ENCODE peak calls at places on chromosomes 7 and 10, in ten cellular contexts. P is fibroblast of pulmonary artery; C is GDM1; O is right cardiac atrium; B is endothelial cell of umbilical vein; S is stimulated activated naive CD8-positive, alpha-beta T cell treated with anti-CD3 and anti-CD28 coated beads, Interleukin-15, amount 100 ng/mL, for 72 hours; R is left colon; G is smooth muscle cell of the brain vasculature; F is lower lobe of right lung; Z is aorta. E is an unnamed sample.

GRCh38 chr7:100882769-100883526 is 6.6 kb downstream of the UFSP1 start:
- DNase-seq in P (no peak), C (no peak), O (peak), B (no peak), S (no peak), R (no peak), G (no peak), F (no peak), Z (no peak), E (no peak)

GRCh38 chr7:44145419-44145968 is 4.4 kb upstream of the MYL7 start:
- DNase-seq in P (no peak), C (no peak), O (peak), B (no peak), S (peak), R (no peak), G (no peak), F (no peak), Z (peak), E (no peak)

GRCh38 chr7:50598455-50599343 is 33.5 kb upstream of the DDC start:
- DNase-seq in P (no peak), C (no peak), O (no peak), B (no peak), S (no peak), R (no peak), G (no peak), F (no peak), Z (no peak), E (no peak)

GRCh38 chr10:110643670-110644597 is at the start of gene RBM20:
- DNase-seq in P (peak), C (no peak), O (peak), B (no peak), S (peak), R (no peak), G (no peak), F (no peak), Z (peak), E (peak)

GRCh38 chr7:48304641-48305040 is 133.4 kb downstream of the ABCA13 start:
- DNase-seq in P (no peak), C (no peak), O (no peak), B (no peak), S (no peak), R (no peak), G (no peak), F (no peak), Z (no peak), E (no peak)

GRCh38 chr10:5466451-5466996 is 32.8 kb downstream of the CALML5 start:
- DNase-seq in P (peak), C (no peak), O (no peak), B (no peak), S (no peak), R (peak), G (no peak), F (peak), Z (no peak), E (peak)

GRCh38 chr7:3408814-3409595 is 108.0 kb downstream of the SDK1 start:
- DNase-seq in P (no peak), C (no peak), O (no peak), B (no peak), S (no peak), R (no peak), G (no peak), F (no peak), Z (no peak), E (no peak)

GRCh38 chr7:37476428-37476827 is 27.8 kb upstream of the ELMO1 start:
- DNase-seq in P (no peak), C (no peak), O (no peak), B (no peak), S (no peak), R (no peak), G (no peak), F (no peak), Z (no peak), E (no peak)

GRCh38 chr10:96830511-96831199 is 1.4 kb upstream of the LCOR start:
- DNase-seq in P (peak), C (peak), O (no peak), B (peak), S (peak), R (peak), G (peak), F (no peak), Z (no peak), E (peak)

GRCh38 chr10:4770766-4771553 is 55.0 kb upstream of the AKR1E2 start:
- DNase-seq in P (peak), C (peak), O (no peak), B (peak), S (no peak), R (no peak), G (peak), F (no peak), Z (no peak), E (peak)

GRCh38 chr10:58508316-58508715 is 4.4 kb upstream of the BICC1 start:
- DNase-seq in P (peak), C (no peak), O (no peak), B (no peak), S (no peak), R (no peak), G (no peak), F (no peak), Z (no peak), E (no peak)

GRCh38 chr10:13462551-13462950 is 66.3 kb downstream of the BEND7 start:
- DNase-seq in P (no peak), C (no peak), O (no peak), B (no peak), S (no peak), R (no peak), G (no peak), F (no peak), Z (no peak), E (no peak)

GRCh38 chr10:86043236-86043635 is 323.4 kb downstream of the GRID1 start:
- DNase-seq in P (no peak), C (no peak), O (no peak), B (no peak), S (no peak), R (no peak), G (no peak), F (no peak), Z (no peak), E (no peak)

GRCh38 chr10:4267084-4267774 is 482.2 kb upstream of the KLF6 start:
- DNase-seq in P (peak), C (no peak), O (no peak), B (peak), S (no peak), R (no peak), G (no peak), F (no peak), Z (no peak), E (no peak)

GRCh38 chr7:6306471-6306870 is 34.0 kb upstream of the CYTH3 start:
- DNase-seq in P (peak), C (no peak), O (no peak), B (peak), S (no peak), R (no peak), G (no peak), F (no peak), Z (no peak), E (peak)

GRCh38 chr10:42475168-42476098 is 162.9 kb downstream of the ZNF33B start:
- DNase-seq in P (peak), C (no peak), O (no peak), B (peak), S (no peak), R (no peak), G (no peak), F (peak), Z (no peak), E (peak)